ENCODE peak calls at places on chromosomes 1 and 21, in four cellular contexts. M is AG10803, A is GM10248, S is mesothelial cell of epicardium. Q is an unnamed sample.

GRCh38 chr1:55812281-55812680 is 597.1 kb upstream of the USP24 start:
- DNase-seq in A (no peak), M (peak; percentile 30), S (no peak), Q (no peak)

GRCh38 chr21:17775431-17776126 is 43.6 kb downstream of the C21orf91 start:
- DNase-seq in S (no peak), A (peak; percentile 26), M (no peak), Q (no peak)

GRCh38 chr21:35084869-35085268 is 35.8 kb upstream of the RUNX1 start:
- DNase-seq in A (no peak), S (no peak), M (peak; percentile 91), Q (no peak)

GRCh38 chr1:98870959-98871903 is 133.4 kb downstream of the PLPPR5 start:
- DNase-seq in M (no peak), A (peak; percentile 50), S (no peak), Q (no peak)

GRCh38 chr1:46818591-46818990 is 19.7 kb downstream of the CYP4B1 start:
- DNase-seq in M (no peak), S (no peak), A (peak; percentile 3), Q (no peak)

GRCh38 chr1:154595621-154596020 is 12.4 kb downstream of the ADAR start:
- DNase-seq in A (no peak), S (no peak), M (peak; percentile 17), Q (no peak)

GRCh38 chr1:45327644-45328515 is 1.2 kb downstream of the HPDL start:
- DNase-seq in A (peak; percentile 43), S (no peak), M (no peak), Q (no peak)

GRCh38 chr1:22416555-22417454 is 34.8 kb upstream of the ZBTB40 start:
- DNase-seq in A (peak; percentile 80), M (peak; percentile 68), S (peak; percentile 93), Q (peak; percentile 73)

GRCh38 chr21:35163381-35163780 is 114.3 kb upstream of the RUNX1 start:
- DNase-seq in M (peak; percentile 81), A (no peak), S (no peak), Q (no peak)

GRCh38 chr1:206703647-206704046 is 18.9 kb downstream of the MAPKAPK2 start:
- DNase-seq in M (no peak), A (peak; percentile 68), S (no peak), Q (no peak)

GRCh38 chr1:90723561-90724108 is 6.5 kb upstream of the BARHL2 start:
- DNase-seq in S (no peak), M (no peak), A (no peak), Q (no peak)

GRCh38 chr1:12202190-12202497 is 27.7 kb upstream of the VPS13D start:
- DNase-seq in S (no peak), A (no peak), M (no peak), Q (no peak)

GRCh38 chr1:114314098-114314497 is 160.4 kb upstream of the SYT6 start:
- DNase-seq in S (no peak), A (no peak), M (peak; percentile 60), Q (no peak)

GRCh38 chr1:67429528-67430357 is 459 bp downstream of the SERBP1 start:
- DNase-seq in S (peak; percentile 51), M (no peak), A (no peak), Q (no peak)

GRCh38 chr1:35726814-35727433 is 8.2 kb upstream of the C1orf216 start:
- DNase-seq in A (peak; percentile 63), S (peak; percentile 67), M (peak; percentile 58), Q (no peak)

GRCh38 chr21:35108887-35109286 is 59.8 kb upstream of the RUNX1 start:
- DNase-seq in M (no peak), S (no peak), A (no peak), Q (no peak)

GRCh38 chr1:184665329-184665728 is 89.3 kb downstream of the EDEM3 start:
- DNase-seq in S (no peak), M (no peak), A (no peak), Q (no peak)

GRCh38 chr1:31931241-31932225 is 6.6 kb downstream of the PTP4A2 start:
- DNase-seq in S (no peak), M (peak; percentile 63), A (no peak), Q (no peak)

GRCh38 chr1:55369474-55369873 is 154.3 kb upstream of the USP24 start:
- DNase-seq in M (peak; percentile 47), S (no peak), A (no peak), Q (no peak)

GRCh38 chr21:19368944-19369343 is 965.4 kb upstream of the TMPRSS15 start:
- DNase-seq in M (no peak), A (no peak), S (no peak), Q (no peak)

GRCh38 chr1:51359860-51360259 is 29.5 kb upstream of the TTC39A start:
- DNase-seq in M (no peak), A (no peak), S (no peak), Q (no peak)

GRCh38 chr1:51369171-51369570 is 38.8 kb upstream of the TTC39A start:
- DNase-seq in M (no peak), A (no peak), S (no peak), Q (no peak)

DNA sequence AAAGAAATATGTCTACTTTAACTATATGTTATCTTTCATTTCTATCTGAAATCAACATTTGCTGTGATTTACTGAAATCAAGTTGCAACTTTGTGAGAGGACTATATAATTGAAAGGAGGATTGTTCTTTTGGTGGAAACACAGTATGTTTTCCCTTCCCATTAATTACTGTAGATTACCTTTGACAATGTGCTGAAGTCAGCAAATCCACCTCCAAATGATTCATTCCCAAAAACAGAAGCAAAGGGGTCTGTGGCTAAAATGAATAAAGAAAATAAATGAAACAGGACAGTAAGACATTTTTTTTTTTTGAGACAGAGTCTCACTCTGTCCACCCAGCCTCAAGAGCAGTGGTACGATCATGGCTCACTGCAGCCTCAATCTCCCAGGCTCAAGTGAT is 35.4 kb upstream of the TTC39A start:
- DNase-seq in A (no peak), S (no peak), M (no peak), Q (no peak)
- TF ChIP-seq CTCF in A (no peak), S (no peak), M (no peak), Q (no peak)

DNA sequence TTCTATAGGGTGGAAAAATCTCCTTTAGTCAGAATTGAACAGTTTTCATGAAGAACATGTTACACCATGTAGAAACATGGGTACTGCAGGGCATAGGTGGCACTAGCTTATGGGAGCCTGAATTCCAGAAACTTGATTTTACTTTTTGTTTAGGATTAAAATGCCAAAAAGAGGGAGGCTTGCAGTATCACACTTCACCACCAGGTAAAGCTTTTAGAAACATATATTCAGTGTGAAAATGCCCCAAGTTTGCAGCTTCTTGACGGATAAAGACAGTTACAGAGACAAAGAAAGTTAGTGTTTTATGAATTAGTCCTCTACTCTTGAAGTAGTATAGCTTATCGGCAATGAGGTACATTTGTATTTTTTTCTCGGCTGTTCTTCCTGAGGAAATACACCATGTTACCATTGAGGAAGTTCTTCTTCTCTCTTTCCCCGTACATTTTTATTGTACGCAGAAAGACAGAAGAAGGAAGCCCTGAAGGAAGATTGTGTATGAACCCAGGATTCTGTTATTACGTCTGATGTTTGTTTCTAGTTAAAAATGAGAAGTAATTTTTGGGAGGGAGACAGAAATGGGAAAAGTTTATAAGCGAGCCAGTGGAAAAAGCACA is 66.1 kb downstream of the PBX1 start:
- DNase-seq in S (no peak), M (no peak), A (no peak), Q (no peak)
- TF ChIP-seq CTCF in S (peak; percentile 86), M (peak; percentile 53), A (no peak), Q (no peak)

GRCh38 chr1:235367000-235367908 is at the start of gene TBCE:
- DNase-seq in A (peak; percentile 98), S (peak; percentile 94), M (peak; percentile 95), Q (peak; percentile 90)
- TF ChIP-seq CTCF in A (no peak), S (no peak), M (peak; percentile 22), Q (peak; percentile 4)

DNA sequence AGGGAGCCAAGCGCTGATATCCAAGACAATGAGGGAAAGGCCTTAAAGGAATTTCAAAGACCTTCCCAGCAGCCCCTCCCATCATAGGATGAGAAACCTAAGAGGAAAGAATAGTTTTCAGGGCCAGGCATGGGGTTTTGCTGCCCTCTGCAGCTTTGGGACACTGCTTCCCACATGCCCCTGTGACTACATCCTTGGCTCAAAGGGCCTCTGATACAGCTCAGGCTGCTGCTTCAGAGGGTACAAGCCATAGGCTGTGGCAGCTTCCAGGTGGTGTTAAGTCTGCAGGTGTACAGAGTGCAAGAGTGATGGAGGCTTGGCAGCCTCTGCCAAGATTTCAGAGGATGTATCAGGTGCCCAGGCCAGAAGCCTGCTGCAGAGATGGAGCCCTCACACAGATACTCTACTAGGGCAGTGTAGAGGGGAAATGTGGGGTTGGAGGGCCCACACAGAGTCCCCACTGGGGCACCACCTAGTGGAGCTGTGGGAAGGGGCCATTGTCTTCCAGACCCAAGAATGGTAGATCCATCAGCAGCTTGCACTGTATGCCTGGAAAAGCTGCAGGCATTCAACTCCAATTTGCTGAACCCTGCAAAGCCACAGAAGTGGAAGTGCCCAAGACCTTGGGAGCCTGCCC is 125.8 kb downstream of the SLC45A1 start:
- DNase-seq in S (no peak), M (no peak), A (no peak), Q (no peak)
- TF ChIP-seq CTCF in S (no peak), M (peak; percentile 36), A (no peak), Q (peak; percentile 4)

GRCh38 chr1:42674214-42674613 is 8.0 kb upstream of the YBX1 start:
- DNase-seq in A (no peak), M (no peak), S (no peak), Q (no peak)
- TF ChIP-seq CTCF in A (no peak), M (no peak), S (no peak), Q (no peak)

DNA sequence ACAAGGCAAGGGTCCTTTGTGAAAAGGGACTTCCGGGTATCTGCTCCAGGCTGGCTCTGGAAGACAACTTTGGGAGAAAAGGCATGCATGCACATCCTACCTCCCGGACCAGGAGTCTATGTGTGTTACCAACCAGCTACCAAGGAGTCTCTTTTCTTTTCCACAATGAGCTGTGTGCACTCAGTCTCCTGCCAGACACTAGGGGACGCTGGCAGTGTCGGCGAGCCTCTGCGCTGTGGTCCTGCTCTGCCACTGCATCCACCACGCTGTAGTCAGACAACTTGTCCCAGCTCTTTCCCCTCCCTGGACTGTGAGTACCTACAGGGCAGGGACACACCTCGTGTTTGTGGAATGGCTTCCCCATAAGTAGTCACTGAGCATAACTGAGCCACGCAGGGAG is 5.1 kb upstream of the SSR2 start:
- DNase-seq in S (no peak), M (no peak), A (peak; percentile 71), Q (peak; percentile 80)
- TF ChIP-seq CTCF in S (no peak), M (peak; percentile 57), A (peak; percentile 76), Q (peak; percentile 82)

Q was measured in D721Med.